ENCODE peak calls at places on chromosomes 2 and 18, in nine cellular contexts. One of them, this sample, is unnamed.

GRCh38 chr2:76998713-76999112 is 523.5 kb downstream of the LRRTM4 start:
- DNase-seq in nephron progenitor cell: no peak
- DNase-seq in CD14-positive monocyte: no peak
- DNase-seq in OCI-LY7: no peak
- DNase-seq in GM20000: no peak
- DNase-seq in pancreas: no peak
- DNase-seq in astrocyte: peak; percentile 12
- DNase-seq in fibroblast of lung: peak; percentile 34
- DNase-seq in CD8-positive, alpha-beta T cell: no peak
- DNase-seq in this sample: no peak

GRCh38 chr2:45585267-45585861 is 25.7 kb downstream of the SRBD1 start:
- DNase-seq in nephron progenitor cell: no peak
- DNase-seq in CD14-positive monocyte: no peak
- DNase-seq in OCI-LY7: peak; percentile 56
- DNase-seq in GM20000: peak; percentile 22
- DNase-seq in pancreas: peak; percentile 18
- DNase-seq in astrocyte: no peak
- DNase-seq in fibroblast of lung: peak; percentile 37
- DNase-seq in CD8-positive, alpha-beta T cell: no peak
- DNase-seq in this sample: peak; percentile 29

GRCh38 chr18:35289293-35290069 is 548 bp downstream of the ZSCAN30 start:
- DNase-seq in nephron progenitor cell: peak; percentile 15
- DNase-seq in CD14-positive monocyte: no peak
- DNase-seq in OCI-LY7: peak; percentile 1
- DNase-seq in GM20000: no peak
- DNase-seq in pancreas: peak; percentile 23
- DNase-seq in astrocyte: no peak
- DNase-seq in fibroblast of lung: peak; percentile 17
- DNase-seq in CD8-positive, alpha-beta T cell: no peak
- DNase-seq in this sample: peak; percentile 41

GRCh38 chr2:195824478-195824877 is 167.5 kb downstream of the SLC39A10 start:
- DNase-seq in nephron progenitor cell: no peak
- DNase-seq in CD14-positive monocyte: no peak
- DNase-seq in OCI-LY7: no peak
- DNase-seq in GM20000: no peak
- DNase-seq in pancreas: no peak
- DNase-seq in astrocyte: no peak
- DNase-seq in fibroblast of lung: peak; percentile 44
- DNase-seq in CD8-positive, alpha-beta T cell: no peak
- DNase-seq in this sample: no peak

GRCh38 chr2:167940361-167940744 is 307.0 kb downstream of the STK39 start:
- DNase-seq in nephron progenitor cell: no peak
- DNase-seq in CD14-positive monocyte: no peak
- DNase-seq in OCI-LY7: no peak
- DNase-seq in GM20000: no peak
- DNase-seq in pancreas: no peak
- DNase-seq in astrocyte: no peak
- DNase-seq in fibroblast of lung: no peak
- DNase-seq in CD8-positive, alpha-beta T cell: no peak
- DNase-seq in this sample: no peak

GRCh38 chr2:26646986-26647672 is 6.0 kb upstream of the CIB4 start:
- DNase-seq in nephron progenitor cell: no peak
- DNase-seq in CD14-positive monocyte: no peak
- DNase-seq in OCI-LY7: no peak
- DNase-seq in GM20000: no peak
- DNase-seq in pancreas: no peak
- DNase-seq in astrocyte: no peak
- DNase-seq in fibroblast of lung: no peak
- DNase-seq in CD8-positive, alpha-beta T cell: no peak
- DNase-seq in this sample: no peak

GRCh38 chr2:149743842-149744468 is 156.4 kb upstream of the MMADHC start:
- DNase-seq in nephron progenitor cell: no peak
- DNase-seq in CD14-positive monocyte: no peak
- DNase-seq in OCI-LY7: no peak
- DNase-seq in GM20000: no peak
- DNase-seq in pancreas: no peak
- DNase-seq in astrocyte: peak; percentile 96
- DNase-seq in fibroblast of lung: peak; percentile 96
- DNase-seq in CD8-positive, alpha-beta T cell: no peak
- DNase-seq in this sample: no peak

GRCh38 chr18:36660311-36660710 is 168.5 kb downstream of the TPGS2 start:
- DNase-seq in nephron progenitor cell: no peak
- DNase-seq in CD14-positive monocyte: no peak
- DNase-seq in OCI-LY7: no peak
- DNase-seq in GM20000: no peak
- DNase-seq in pancreas: no peak
- DNase-seq in astrocyte: no peak
- DNase-seq in fibroblast of lung: no peak
- DNase-seq in CD8-positive, alpha-beta T cell: no peak
- DNase-seq in this sample: no peak

GRCh38 chr2:3692375-3692774 is 11.0 kb upstream of the DCDC2C start:
- DNase-seq in nephron progenitor cell: no peak
- DNase-seq in CD14-positive monocyte: no peak
- DNase-seq in OCI-LY7: peak; percentile 51
- DNase-seq in GM20000: peak; percentile 37
- DNase-seq in pancreas: no peak
- DNase-seq in astrocyte: no peak
- DNase-seq in fibroblast of lung: no peak
- DNase-seq in CD8-positive, alpha-beta T cell: no peak
- DNase-seq in this sample: no peak

GRCh38 chr18:44761812-44762211 is 81.1 kb downstream of the SETBP1 start:
- DNase-seq in nephron progenitor cell: no peak
- DNase-seq in CD14-positive monocyte: no peak
- DNase-seq in OCI-LY7: no peak
- DNase-seq in GM20000: no peak
- DNase-seq in pancreas: peak; percentile 73
- DNase-seq in astrocyte: no peak
- DNase-seq in fibroblast of lung: no peak
- DNase-seq in CD8-positive, alpha-beta T cell: no peak
- DNase-seq in this sample: no peak

GRCh38 chr2:74908763-74909444 is 49.5 kb upstream of the POLE4 start:
- DNase-seq in nephron progenitor cell: peak; percentile 21
- DNase-seq in CD14-positive monocyte: no peak
- DNase-seq in OCI-LY7: no peak
- DNase-seq in GM20000: no peak
- DNase-seq in pancreas: no peak
- DNase-seq in astrocyte: no peak
- DNase-seq in fibroblast of lung: peak; percentile 12
- DNase-seq in CD8-positive, alpha-beta T cell: no peak
- DNase-seq in this sample: no peak

GRCh38 chr2:75200140-75200985 is 1.0 kb upstream of the TACR1 start:
- DNase-seq in nephron progenitor cell: peak; percentile 52
- DNase-seq in CD14-positive monocyte: peak; percentile 43
- DNase-seq in OCI-LY7: no peak
- DNase-seq in GM20000: no peak
- DNase-seq in pancreas: peak; percentile 67
- DNase-seq in astrocyte: peak; percentile 39
- DNase-seq in fibroblast of lung: peak; percentile 58
- DNase-seq in CD8-positive, alpha-beta T cell: no peak
- DNase-seq in this sample: peak; percentile 52

GRCh38 chr2:231613655-231614558 is 21.2 kb downstream of the TEX44 start:
- DNase-seq in nephron progenitor cell: peak; percentile 84
- DNase-seq in CD14-positive monocyte: no peak
- DNase-seq in OCI-LY7: peak; percentile 99
- DNase-seq in GM20000: peak; percentile 95
- DNase-seq in pancreas: peak; percentile 70
- DNase-seq in astrocyte: peak; percentile 71
- DNase-seq in fibroblast of lung: peak; percentile 86
- DNase-seq in CD8-positive, alpha-beta T cell: peak; percentile 31
- DNase-seq in this sample: peak; percentile 94
- TF ChIP-seq CTCF in nephron progenitor cell: peak; percentile 12
- TF ChIP-seq CTCF in CD14-positive monocyte: no peak
- TF ChIP-seq CTCF in OCI-LY7: peak; percentile 45
- TF ChIP-seq CTCF in GM20000: no peak
- TF ChIP-seq CTCF in pancreas: no peak
- TF ChIP-seq CTCF in astrocyte: no peak
- TF ChIP-seq CTCF in fibroblast of lung: no peak
- TF ChIP-seq CTCF in CD8-positive, alpha-beta T cell: no peak
- TF ChIP-seq CTCF in this sample: peak; percentile 14

GRCh38 chr2:15939854-15940660 is at the start of gene MYCN:
- DNase-seq in nephron progenitor cell: peak; percentile 87
- DNase-seq in CD14-positive monocyte: no peak
- DNase-seq in OCI-LY7: peak; percentile 15
- DNase-seq in GM20000: no peak
- DNase-seq in pancreas: no peak
- DNase-seq in astrocyte: peak; percentile 6
- DNase-seq in fibroblast of lung: no peak
- DNase-seq in CD8-positive, alpha-beta T cell: no peak
- DNase-seq in this sample: peak; percentile 29
- TF ChIP-seq CTCF in nephron progenitor cell: peak; percentile 72
- TF ChIP-seq CTCF in CD14-positive monocyte: peak; percentile 66
- TF ChIP-seq CTCF in OCI-LY7: peak; percentile 66
- TF ChIP-seq CTCF in GM20000: no peak
- TF ChIP-seq CTCF in pancreas: no peak
- TF ChIP-seq CTCF in astrocyte: no peak
- TF ChIP-seq CTCF in fibroblast of lung: no peak
- TF ChIP-seq CTCF in CD8-positive, alpha-beta T cell: peak; percentile 41
- TF ChIP-seq CTCF in this sample: no peak

GRCh38 chr18:55579888-55580287 is 8.1 kb downstream of the TCF4 start:
- DNase-seq in nephron progenitor cell: no peak
- DNase-seq in CD14-positive monocyte: no peak
- DNase-seq in OCI-LY7: no peak
- DNase-seq in GM20000: no peak
- DNase-seq in pancreas: no peak
- DNase-seq in astrocyte: no peak
- DNase-seq in fibroblast of lung: no peak
- DNase-seq in CD8-positive, alpha-beta T cell: no peak
- DNase-seq in this sample: no peak

GRCh38 chr18:55575066-55575465 is 12.9 kb downstream of the TCF4 start:
- DNase-seq in nephron progenitor cell: no peak
- DNase-seq in CD14-positive monocyte: no peak
- DNase-seq in OCI-LY7: no peak
- DNase-seq in GM20000: no peak
- DNase-seq in pancreas: no peak
- DNase-seq in astrocyte: no peak
- DNase-seq in fibroblast of lung: no peak
- DNase-seq in CD8-positive, alpha-beta T cell: no peak
- DNase-seq in this sample: no peak

GRCh38 chr18:55575949-55576348 is 12.0 kb downstream of the TCF4 start:
- DNase-seq in nephron progenitor cell: no peak
- DNase-seq in CD14-positive monocyte: no peak
- DNase-seq in OCI-LY7: no peak
- DNase-seq in GM20000: no peak
- DNase-seq in pancreas: no peak
- DNase-seq in astrocyte: no peak
- DNase-seq in fibroblast of lung: no peak
- DNase-seq in CD8-positive, alpha-beta T cell: no peak
- DNase-seq in this sample: no peak

GRCh38 chr18:55579471-55579870 is 8.5 kb downstream of the TCF4 start:
- DNase-seq in nephron progenitor cell: no peak
- DNase-seq in CD14-positive monocyte: no peak
- DNase-seq in OCI-LY7: no peak
- DNase-seq in GM20000: no peak
- DNase-seq in pancreas: no peak
- DNase-seq in astrocyte: no peak
- DNase-seq in fibroblast of lung: no peak
- DNase-seq in CD8-positive, alpha-beta T cell: no peak
- DNase-seq in this sample: no peak

GRCh38 chr18:55577812-55578539 is 10.0 kb downstream of the TCF4 start:
- DNase-seq in nephron progenitor cell: no peak
- DNase-seq in CD14-positive monocyte: no peak
- DNase-seq in OCI-LY7: no peak
- DNase-seq in GM20000: no peak
- DNase-seq in pancreas: no peak
- DNase-seq in astrocyte: no peak
- DNase-seq in fibroblast of lung: no peak
- DNase-seq in CD8-positive, alpha-beta T cell: no peak
- DNase-seq in this sample: no peak
- TF ChIP-seq CTCF in nephron progenitor cell: no peak
- TF ChIP-seq CTCF in CD14-positive monocyte: no peak
- TF ChIP-seq CTCF in OCI-LY7: no peak
- TF ChIP-seq CTCF in GM20000: no peak
- TF ChIP-seq CTCF in pancreas: no peak
- TF ChIP-seq CTCF in astrocyte: no peak
- TF ChIP-seq CTCF in fibroblast of lung: no peak
- TF ChIP-seq CTCF in CD8-positive, alpha-beta T cell: no peak
- TF ChIP-seq CTCF in this sample: no peak

DNA sequence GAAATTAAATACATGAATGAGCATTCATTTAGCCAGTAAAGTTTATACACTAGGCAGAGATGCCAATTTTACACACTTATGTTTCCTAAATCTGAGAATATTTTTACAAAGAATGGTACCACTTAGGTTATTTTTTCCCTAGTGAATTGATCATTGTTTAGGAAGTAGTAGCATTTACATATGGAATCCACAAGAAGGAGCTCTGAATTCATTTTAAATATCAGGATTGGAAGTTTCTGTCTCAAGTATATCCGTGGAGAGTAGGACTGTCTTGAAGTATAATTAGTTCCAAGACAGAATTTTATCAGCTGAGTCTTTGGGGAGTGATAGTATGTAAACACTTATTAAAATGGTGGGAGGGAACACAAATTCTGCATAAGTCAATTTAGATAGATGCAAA is 82.2 kb upstream of the FAM98A start:
- DNase-seq in nephron progenitor cell: no peak
- DNase-seq in CD14-positive monocyte: no peak
- DNase-seq in OCI-LY7: no peak
- DNase-seq in GM20000: no peak
- DNase-seq in pancreas: no peak
- DNase-seq in astrocyte: peak; percentile 8
- DNase-seq in fibroblast of lung: peak; percentile 18
- DNase-seq in CD8-positive, alpha-beta T cell: no peak
- DNase-seq in this sample: no peak
- TF ChIP-seq CTCF in nephron progenitor cell: peak; percentile 42
- TF ChIP-seq CTCF in CD14-positive monocyte: no peak
- TF ChIP-seq CTCF in OCI-LY7: peak; percentile 38
- TF ChIP-seq CTCF in GM20000: no peak
- TF ChIP-seq CTCF in pancreas: no peak
- TF ChIP-seq CTCF in astrocyte: peak; percentile 39
- TF ChIP-seq CTCF in fibroblast of lung: peak; percentile 9
- TF ChIP-seq CTCF in CD8-positive, alpha-beta T cell: no peak
- TF ChIP-seq CTCF in this sample: no peak

DNA sequence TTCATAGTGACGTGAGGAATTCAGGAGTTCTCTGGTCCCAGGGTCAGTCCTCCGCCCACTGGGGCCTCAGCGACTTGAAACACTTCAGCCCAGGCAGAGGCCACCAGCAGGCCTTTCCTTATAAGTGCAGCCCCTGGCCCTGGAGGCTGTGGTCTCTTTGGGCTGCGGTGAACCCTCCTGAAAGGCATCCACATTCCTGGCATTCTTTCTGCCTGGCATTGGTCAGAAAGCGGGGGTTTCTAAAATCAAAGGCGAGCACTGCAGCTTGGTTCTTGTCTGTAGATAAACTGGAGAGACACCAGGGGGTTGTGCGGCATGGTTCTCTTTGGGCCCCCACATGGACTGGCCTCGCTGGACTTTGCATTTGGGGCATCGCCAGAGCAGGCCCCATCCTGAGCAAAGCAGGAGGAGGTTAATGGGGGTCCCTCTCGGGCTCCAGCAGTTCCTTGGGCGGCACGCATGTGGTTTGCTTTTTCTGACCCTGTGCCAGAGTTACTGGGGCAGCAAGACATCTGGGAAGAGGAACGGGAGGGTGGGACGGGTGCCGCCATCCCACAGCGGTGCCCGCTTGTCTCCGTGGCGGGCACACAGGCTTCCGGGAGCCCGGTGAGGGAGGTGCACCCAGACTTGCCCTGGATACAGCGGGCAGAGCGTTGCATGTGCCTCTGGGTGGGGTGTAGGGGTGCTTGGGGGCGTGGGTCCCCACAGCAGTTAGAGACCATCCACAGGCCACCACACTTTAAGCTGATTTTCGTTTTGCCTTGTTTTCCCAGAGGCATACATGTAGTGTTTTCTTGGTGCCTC is 44.9 kb downstream of the SH3BP4 start:
- DNase-seq in nephron progenitor cell: peak; percentile 57
- DNase-seq in CD14-positive monocyte: no peak
- DNase-seq in OCI-LY7: no peak
- DNase-seq in GM20000: no peak
- DNase-seq in pancreas: no peak
- DNase-seq in astrocyte: peak; percentile 94
- DNase-seq in fibroblast of lung: peak; percentile 97
- DNase-seq in CD8-positive, alpha-beta T cell: no peak
- DNase-seq in this sample: no peak
- TF ChIP-seq CTCF in nephron progenitor cell: no peak
- TF ChIP-seq CTCF in CD14-positive monocyte: no peak
- TF ChIP-seq CTCF in OCI-LY7: no peak
- TF ChIP-seq CTCF in GM20000: no peak
- TF ChIP-seq CTCF in pancreas: no peak
- TF ChIP-seq CTCF in astrocyte: peak; percentile 33
- TF ChIP-seq CTCF in fibroblast of lung: no peak
- TF ChIP-seq CTCF in CD8-positive, alpha-beta T cell: no peak
- TF ChIP-seq CTCF in this sample: no peak

This sample was measured in GM13976.